ENCODE peak calls at places on chromosomes 2 and 18, in nine cellular contexts. One of them, this sample, is unnamed.

GRCh38 chr2:206824993-206825392 is 59.6 kb downstream of the FASTKD2 start:
- DNase-seq in BE2C: no peak
- DNase-seq in mammary epithelial cell: no peak
- DNase-seq in GM23338: no peak
- DNase-seq in neural crest cell: no peak
- DNase-seq in choroid plexus epithelial cell: no peak
- DNase-seq in thoracic aorta: no peak
- DNase-seq in right lobe of liver: no peak
- DNase-seq in upper lobe of right lung: no peak
- DNase-seq in this sample: no peak

GRCh38 chr2:10960606-10961489 is 49.1 kb downstream of the KCNF1 start:
- DNase-seq in BE2C: no peak
- DNase-seq in mammary epithelial cell: no peak
- DNase-seq in GM23338: peak; percentile 11
- DNase-seq in neural crest cell: no peak
- DNase-seq in choroid plexus epithelial cell: no peak
- DNase-seq in thoracic aorta: no peak
- DNase-seq in right lobe of liver: no peak
- DNase-seq in upper lobe of right lung: peak; percentile 48
- DNase-seq in this sample: no peak

GRCh38 chr2:43441195-43441594 is 154.6 kb downstream of the THADA start:
- DNase-seq in BE2C: no peak
- DNase-seq in mammary epithelial cell: no peak
- DNase-seq in GM23338: no peak
- DNase-seq in neural crest cell: no peak
- DNase-seq in choroid plexus epithelial cell: no peak
- DNase-seq in thoracic aorta: no peak
- DNase-seq in right lobe of liver: no peak
- DNase-seq in upper lobe of right lung: no peak
- DNase-seq in this sample: no peak

GRCh38 chr18:75754433-75754832 is 326.9 kb upstream of the SMIM21 start:
- DNase-seq in BE2C: no peak
- DNase-seq in mammary epithelial cell: no peak
- DNase-seq in GM23338: no peak
- DNase-seq in neural crest cell: no peak
- DNase-seq in choroid plexus epithelial cell: no peak
- DNase-seq in thoracic aorta: no peak
- DNase-seq in right lobe of liver: no peak
- DNase-seq in upper lobe of right lung: no peak
- DNase-seq in this sample: no peak

GRCh38 chr2:226256709-226257401 is 542.8 kb downstream of the IRS1 start:
- DNase-seq in BE2C: no peak
- DNase-seq in mammary epithelial cell: no peak
- DNase-seq in GM23338: no peak
- DNase-seq in neural crest cell: no peak
- DNase-seq in choroid plexus epithelial cell: peak; percentile 28
- DNase-seq in thoracic aorta: no peak
- DNase-seq in right lobe of liver: no peak
- DNase-seq in upper lobe of right lung: no peak
- DNase-seq in this sample: no peak

GRCh38 chr2:64781991-64782390 is 128.3 kb upstream of the SERTAD2 start:
- DNase-seq in BE2C: no peak
- DNase-seq in mammary epithelial cell: peak; percentile 19
- DNase-seq in GM23338: no peak
- DNase-seq in neural crest cell: no peak
- DNase-seq in choroid plexus epithelial cell: no peak
- DNase-seq in thoracic aorta: no peak
- DNase-seq in right lobe of liver: no peak
- DNase-seq in upper lobe of right lung: no peak
- DNase-seq in this sample: no peak

GRCh38 chr2:58930541-58930940 is 689.4 kb upstream of the FANCL start:
- DNase-seq in BE2C: no peak
- DNase-seq in mammary epithelial cell: no peak
- DNase-seq in GM23338: no peak
- DNase-seq in neural crest cell: no peak
- DNase-seq in choroid plexus epithelial cell: peak; percentile 26
- DNase-seq in thoracic aorta: no peak
- DNase-seq in right lobe of liver: no peak
- DNase-seq in upper lobe of right lung: no peak
- DNase-seq in this sample: no peak

GRCh38 chr2:50786345-50786744 is 245.6 kb downstream of the NRXN1 start:
- DNase-seq in BE2C: no peak
- DNase-seq in mammary epithelial cell: no peak
- DNase-seq in GM23338: peak; percentile 70
- DNase-seq in neural crest cell: no peak
- DNase-seq in choroid plexus epithelial cell: no peak
- DNase-seq in thoracic aorta: no peak
- DNase-seq in right lobe of liver: no peak
- DNase-seq in upper lobe of right lung: no peak
- DNase-seq in this sample: peak; percentile 29

GRCh38 chr2:106982350-106982749 is 96.4 kb upstream of the ST6GAL2 start:
- DNase-seq in BE2C: no peak
- DNase-seq in mammary epithelial cell: no peak
- DNase-seq in GM23338: no peak
- DNase-seq in neural crest cell: no peak
- DNase-seq in choroid plexus epithelial cell: peak; percentile 83
- DNase-seq in thoracic aorta: no peak
- DNase-seq in right lobe of liver: no peak
- DNase-seq in upper lobe of right lung: no peak
- DNase-seq in this sample: no peak

GRCh38 chr2:12931211-12931844 is 214.6 kb downstream of the TRIB2 start:
- DNase-seq in BE2C: peak; percentile 34
- DNase-seq in mammary epithelial cell: peak; percentile 35
- DNase-seq in GM23338: peak; percentile 69
- DNase-seq in neural crest cell: no peak
- DNase-seq in choroid plexus epithelial cell: peak; percentile 71
- DNase-seq in thoracic aorta: no peak
- DNase-seq in right lobe of liver: no peak
- DNase-seq in upper lobe of right lung: no peak
- DNase-seq in this sample: no peak

GRCh38 chr2:237689569-237690131 is 62.3 kb downstream of the LRRFIP1 start:
- DNase-seq in BE2C: no peak
- DNase-seq in mammary epithelial cell: no peak
- DNase-seq in GM23338: no peak
- DNase-seq in neural crest cell: no peak
- DNase-seq in choroid plexus epithelial cell: no peak
- DNase-seq in thoracic aorta: no peak
- DNase-seq in right lobe of liver: no peak
- DNase-seq in upper lobe of right lung: peak; percentile 85
- DNase-seq in this sample: no peak

GRCh38 chr2:70726947-70727725 is 40.9 kb downstream of the ADD2 start:
- DNase-seq in BE2C: no peak
- DNase-seq in mammary epithelial cell: peak; percentile 71
- DNase-seq in GM23338: no peak
- DNase-seq in neural crest cell: no peak
- DNase-seq in choroid plexus epithelial cell: no peak
- DNase-seq in thoracic aorta: no peak
- DNase-seq in right lobe of liver: no peak
- DNase-seq in upper lobe of right lung: no peak
- DNase-seq in this sample: no peak

GRCh38 chr2:233813236-233814062 is 35.3 kb downstream of the MROH2A start:
- DNase-seq in BE2C: peak; percentile 14
- DNase-seq in mammary epithelial cell: no peak
- DNase-seq in GM23338: no peak
- DNase-seq in neural crest cell: no peak
- DNase-seq in choroid plexus epithelial cell: no peak
- DNase-seq in thoracic aorta: no peak
- DNase-seq in right lobe of liver: no peak
- DNase-seq in upper lobe of right lung: peak; percentile 34
- DNase-seq in this sample: no peak

GRCh38 chr2:179050735-179051134 is 798 bp upstream of the CCDC141 start:
- DNase-seq in BE2C: no peak
- DNase-seq in mammary epithelial cell: no peak
- DNase-seq in GM23338: no peak
- DNase-seq in neural crest cell: no peak
- DNase-seq in choroid plexus epithelial cell: no peak
- DNase-seq in thoracic aorta: no peak
- DNase-seq in right lobe of liver: no peak
- DNase-seq in upper lobe of right lung: no peak
- DNase-seq in this sample: no peak

GRCh38 chr18:500230-500555 is 308 bp downstream of the COLEC12 start:
- DNase-seq in BE2C: no peak
- DNase-seq in mammary epithelial cell: peak; percentile 11
- DNase-seq in GM23338: peak; percentile 66
- DNase-seq in neural crest cell: peak; percentile 3
- DNase-seq in choroid plexus epithelial cell: no peak
- DNase-seq in thoracic aorta: no peak
- DNase-seq in right lobe of liver: no peak
- DNase-seq in upper lobe of right lung: no peak
- DNase-seq in this sample: no peak

GRCh38 chr2:29803541-29803940 is 117.8 kb downstream of the ALK start:
- DNase-seq in BE2C: no peak
- DNase-seq in mammary epithelial cell: no peak
- DNase-seq in GM23338: no peak
- DNase-seq in neural crest cell: no peak
- DNase-seq in choroid plexus epithelial cell: no peak
- DNase-seq in thoracic aorta: no peak
- DNase-seq in right lobe of liver: no peak
- DNase-seq in upper lobe of right lung: no peak
- DNase-seq in this sample: no peak

GRCh38 chr2:234095301-234095700 is 44.8 kb downstream of the SPP2 start:
- DNase-seq in BE2C: no peak
- DNase-seq in mammary epithelial cell: no peak
- DNase-seq in GM23338: no peak
- DNase-seq in neural crest cell: no peak
- DNase-seq in choroid plexus epithelial cell: no peak
- DNase-seq in thoracic aorta: no peak
- DNase-seq in right lobe of liver: no peak
- DNase-seq in upper lobe of right lung: no peak
- DNase-seq in this sample: no peak

GRCh38 chr2:18445412-18446320 is 114.8 kb downstream of the RDH14 start:
- DNase-seq in BE2C: no peak
- DNase-seq in mammary epithelial cell: no peak
- DNase-seq in GM23338: no peak
- DNase-seq in neural crest cell: no peak
- DNase-seq in choroid plexus epithelial cell: no peak
- DNase-seq in thoracic aorta: peak; percentile 18
- DNase-seq in right lobe of liver: no peak
- DNase-seq in upper lobe of right lung: no peak
- DNase-seq in this sample: no peak

GRCh38 chr2:219447242-219448098 is 12.8 kb downstream of the SPEG start:
- DNase-seq in BE2C: no peak
- DNase-seq in mammary epithelial cell: no peak
- DNase-seq in GM23338: peak; percentile 34
- DNase-seq in neural crest cell: no peak
- DNase-seq in choroid plexus epithelial cell: no peak
- DNase-seq in thoracic aorta: no peak
- DNase-seq in right lobe of liver: no peak
- DNase-seq in upper lobe of right lung: no peak
- DNase-seq in this sample: no peak

GRCh38 chr2:47488870-47489584 is 86.1 kb downstream of the MSH2 start:
- DNase-seq in BE2C: no peak
- DNase-seq in mammary epithelial cell: peak; percentile 90
- DNase-seq in GM23338: peak; percentile 28
- DNase-seq in neural crest cell: no peak
- DNase-seq in choroid plexus epithelial cell: peak; percentile 91
- DNase-seq in thoracic aorta: no peak
- DNase-seq in right lobe of liver: no peak
- DNase-seq in upper lobe of right lung: no peak
- DNase-seq in this sample: no peak

GRCh38 chr2:218402491-218402901 is 2.8 kb downstream of the CTDSP1 start:
- DNase-seq in BE2C: no peak
- DNase-seq in mammary epithelial cell: no peak
- DNase-seq in GM23338: no peak
- DNase-seq in neural crest cell: no peak
- DNase-seq in choroid plexus epithelial cell: no peak
- DNase-seq in thoracic aorta: no peak
- DNase-seq in right lobe of liver: no peak
- DNase-seq in upper lobe of right lung: no peak
- DNase-seq in this sample: peak; percentile 1

GRCh38 chr2:236820763-236821344 is 251.2 kb downstream of the ACKR3 start:
- DNase-seq in BE2C: no peak
- DNase-seq in mammary epithelial cell: no peak
- DNase-seq in GM23338: no peak
- DNase-seq in neural crest cell: no peak
- DNase-seq in choroid plexus epithelial cell: no peak
- DNase-seq in thoracic aorta: no peak
- DNase-seq in right lobe of liver: no peak
- DNase-seq in upper lobe of right lung: no peak
- DNase-seq in this sample: no peak

GRCh38 chr2:211035548-211036185 is 479.3 kb downstream of the CPS1 start:
- DNase-seq in BE2C: peak; percentile 23
- DNase-seq in mammary epithelial cell: peak; percentile 29
- DNase-seq in GM23338: peak; percentile 68
- DNase-seq in neural crest cell: peak; percentile 5
- DNase-seq in choroid plexus epithelial cell: peak; percentile 67
- DNase-seq in thoracic aorta: no peak
- DNase-seq in right lobe of liver: no peak
- DNase-seq in upper lobe of right lung: no peak
- DNase-seq in this sample: no peak
- TF ChIP-seq CTCF in BE2C: peak; percentile 72
- TF ChIP-seq CTCF in mammary epithelial cell: peak; percentile 77
- TF ChIP-seq CTCF in GM23338: peak; percentile 72
- TF ChIP-seq CTCF in neural crest cell: peak; percentile 65
- TF ChIP-seq CTCF in choroid plexus epithelial cell: peak; percentile 70
- TF ChIP-seq CTCF in thoracic aorta: peak; percentile 26
- TF ChIP-seq CTCF in right lobe of liver: peak; percentile 68
- TF ChIP-seq CTCF in upper lobe of right lung: peak; percentile 47
- TF ChIP-seq CTCF in this sample: peak; percentile 38

GRCh38 chr2:95121495-95122196 is at the start of gene MRPS5:
- DNase-seq in BE2C: peak; percentile 81
- DNase-seq in mammary epithelial cell: peak; percentile 72
- DNase-seq in GM23338: peak; percentile 87
- DNase-seq in neural crest cell: peak; percentile 86
- DNase-seq in choroid plexus epithelial cell: peak; percentile 63
- DNase-seq in thoracic aorta: peak; percentile 41
- DNase-seq in right lobe of liver: peak; percentile 91
- DNase-seq in upper lobe of right lung: peak; percentile 95
- DNase-seq in this sample: peak; percentile 82
- TF ChIP-seq CTCF in BE2C: no peak
- TF ChIP-seq CTCF in mammary epithelial cell: peak; percentile 32
- TF ChIP-seq CTCF in GM23338: no peak
- TF ChIP-seq CTCF in neural crest cell: no peak
- TF ChIP-seq CTCF in choroid plexus epithelial cell: no peak
- TF ChIP-seq CTCF in thoracic aorta: no peak
- TF ChIP-seq CTCF in right lobe of liver: no peak
- TF ChIP-seq CTCF in upper lobe of right lung: no peak
- TF ChIP-seq CTCF in this sample: no peak

DNA sequence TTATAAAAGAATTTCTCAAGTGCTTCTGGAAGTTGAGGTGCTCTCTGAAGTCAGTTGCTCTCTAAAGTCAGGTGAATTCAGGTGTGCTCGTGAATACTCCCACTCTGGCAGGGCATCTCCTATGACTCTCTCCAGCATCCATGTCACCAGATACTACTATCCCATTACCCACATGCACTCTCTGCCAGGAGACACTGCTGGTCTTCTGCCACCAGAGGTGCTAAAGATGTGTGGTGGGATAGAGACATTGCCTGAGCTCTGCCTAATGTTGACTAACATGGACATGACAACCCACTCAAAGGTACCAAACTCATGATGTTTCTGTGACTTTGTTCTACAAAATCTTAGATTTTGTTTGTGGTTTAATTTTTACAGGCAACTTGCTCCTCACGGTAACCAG is 106.4 kb upstream of the HNRNPA3 start:
- DNase-seq in BE2C: peak; percentile 8
- DNase-seq in mammary epithelial cell: no peak
- DNase-seq in GM23338: peak; percentile 52
- DNase-seq in neural crest cell: no peak
- DNase-seq in choroid plexus epithelial cell: peak; percentile 2
- DNase-seq in thoracic aorta: no peak
- DNase-seq in right lobe of liver: no peak
- DNase-seq in upper lobe of right lung: no peak
- DNase-seq in this sample: no peak
- TF ChIP-seq CTCF in BE2C: peak; percentile 33
- TF ChIP-seq CTCF in mammary epithelial cell: peak; percentile 12
- TF ChIP-seq CTCF in GM23338: peak; percentile 56
- TF ChIP-seq CTCF in neural crest cell: peak; percentile 14
- TF ChIP-seq CTCF in choroid plexus epithelial cell: peak; percentile 26
- TF ChIP-seq CTCF in thoracic aorta: no peak
- TF ChIP-seq CTCF in right lobe of liver: no peak
- TF ChIP-seq CTCF in upper lobe of right lung: no peak
- TF ChIP-seq CTCF in this sample: no peak

GRCh38 chr2:220949476-220949875 is 622.6 kb downstream of the EPHA4 start:
- DNase-seq in BE2C: no peak
- DNase-seq in mammary epithelial cell: no peak
- DNase-seq in GM23338: peak; percentile 13
- DNase-seq in neural crest cell: no peak
- DNase-seq in choroid plexus epithelial cell: no peak
- DNase-seq in thoracic aorta: no peak
- DNase-seq in right lobe of liver: no peak
- DNase-seq in upper lobe of right lung: no peak
- DNase-seq in this sample: no peak
- TF ChIP-seq CTCF in BE2C: no peak
- TF ChIP-seq CTCF in mammary epithelial cell: no peak
- TF ChIP-seq CTCF in GM23338: no peak
- TF ChIP-seq CTCF in neural crest cell: no peak
- TF ChIP-seq CTCF in choroid plexus epithelial cell: no peak
- TF ChIP-seq CTCF in thoracic aorta: no peak
- TF ChIP-seq CTCF in right lobe of liver: no peak
- TF ChIP-seq CTCF in upper lobe of right lung: no peak
- TF ChIP-seq CTCF in this sample: no peak

This sample was measured in D721Med.